ENCODE peak calls at places on chromosomes 12 and 14, in eight cellular contexts. U, H, R, A, E, T, V and W are unnamed samples.

GRCh38 chr12:92158711-92159534 is 13.3 kb upstream of the BTG1 start:
- ATAC-seq in U (no peak), H (peak; percentile 73), R (no peak), A (no peak), E (no peak), T (no peak), V (no peak), W (no peak)

GRCh38 chr12:19970116-19970515 is 398.2 kb upstream of the PDE3A start:
- ATAC-seq in U (no peak), H (no peak), R (no peak), A (no peak), E (no peak), T (no peak), V (no peak), W (no peak)

GRCh38 chr14:50837271-50837670 is 6.3 kb upstream of the NIN start:
- ATAC-seq in U (no peak), H (no peak), R (no peak), A (no peak), E (no peak), T (no peak), V (no peak), W (no peak)

GRCh38 chr14:35050652-35051051 is 4.6 kb downstream of the FAM177A1 start:
- ATAC-seq in U (peak; percentile 53), H (no peak), R (no peak), A (peak; percentile 20), E (no peak), T (peak; percentile 66), V (no peak), W (no peak)

GRCh38 chr14:98131406-98131805 is 1140.6 kb downstream of the BCL11B start:
- ATAC-seq in U (no peak), H (peak; percentile 36), R (no peak), A (no peak), E (no peak), T (no peak), V (no peak), W (no peak)

GRCh38 chr12:76290963-76291859 is 57.0 kb downstream of the BBS10 start:
- ATAC-seq in U (peak; percentile 50), H (no peak), R (no peak), A (no peak), E (no peak), T (no peak), V (no peak), W (peak; percentile 41)

GRCh38 chr14:54652890-54653201 is 85.9 kb downstream of the SAMD4A start:
- ATAC-seq in U (no peak), H (no peak), R (no peak), A (no peak), E (no peak), T (no peak), V (peak; percentile 54), W (peak; percentile 7)

GRCh38 chr12:19196959-19197630 is 67.6 kb downstream of the PLEKHA5 start:
- ATAC-seq in U (no peak), H (no peak), R (no peak), A (no peak), E (no peak), T (no peak), V (peak; percentile 24), W (no peak)

GRCh38 chr12:69657376-69658137 is 41.5 kb downstream of the BEST3 start:
- ATAC-seq in U (peak; percentile 95), H (no peak), R (no peak), A (peak; percentile 98), E (peak; percentile 91), T (no peak), V (no peak), W (no peak)

GRCh38 chr12:97235102-97235501 is 227.5 kb upstream of the RMST start:
- ATAC-seq in U (no peak), H (no peak), R (no peak), A (no peak), E (no peak), T (no peak), V (no peak), W (no peak)

GRCh38 chr14:71348394-71348793 is 441.1 kb downstream of the PCNX1 start:
- ATAC-seq in U (no peak), H (peak; percentile 74), R (no peak), A (no peak), E (no peak), T (no peak), V (no peak), W (no peak)

GRCh38 chr14:29243355-29243754 is 476.8 kb downstream of the FOXG1 start:
- ATAC-seq in U (no peak), H (no peak), R (no peak), A (no peak), E (no peak), T (no peak), V (no peak), W (no peak)

GRCh38 chr14:31336646-31337045 is 83.7 kb downstream of the HEATR5A start:
- ATAC-seq in U (peak; percentile 87), H (no peak), R (no peak), A (no peak), E (peak; percentile 78), T (no peak), V (no peak), W (no peak)

GRCh38 chr12:128914908-128915563 is 61.8 kb downstream of the GLT1D1 start:
- ATAC-seq in U (no peak), H (peak; percentile 95), R (no peak), A (no peak), E (no peak), T (no peak), V (no peak), W (no peak)

GRCh38 chr12:110281549-110282342 is 699 bp downstream of the ATP2A2 start:
- ATAC-seq in U (peak; percentile 30), H (peak; percentile 61), R (peak; percentile 44), A (peak; percentile 66), E (peak; percentile 66), T (no peak), V (peak; percentile 57), W (peak; percentile 67)
- TF ChIP-seq POLR2A in U (peak; percentile 13), H (peak; percentile 88), R (peak; percentile 8), A (peak; percentile 73), E (peak; percentile 79), T (no peak), V (peak; percentile 61), W (no peak)

DNA sequence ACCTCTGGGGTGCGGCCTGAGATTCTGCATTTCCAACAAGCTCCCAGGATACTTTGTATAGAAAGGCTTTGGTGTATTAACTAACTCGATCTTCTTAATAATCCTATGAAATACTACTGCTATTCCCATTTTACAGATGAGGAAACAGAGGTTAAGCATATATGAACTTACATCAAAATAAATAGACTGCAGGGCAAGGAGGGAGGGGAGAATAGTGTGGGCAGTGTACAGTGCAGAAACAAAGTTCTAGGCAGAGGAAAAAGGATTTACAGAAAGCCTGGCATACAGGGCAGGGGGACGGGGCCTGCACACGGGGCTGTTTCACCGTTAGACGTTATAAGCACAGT is 19.0 kb downstream of the NINJ2 start:
- ATAC-seq in U (no peak), H (no peak), R (no peak), A (no peak), E (no peak), T (no peak), V (no peak), W (no peak)
- H3K4me3 ChIP-seq in U (peak overlapping the region; percentile 76), H (peak overlapping the region; percentile 82), R (no peak overlapping the region), A (no peak overlapping the region), E (no peak overlapping the region), T (no peak overlapping the region), V (no peak overlapping the region), W (no peak overlapping the region)

GRCh38 chr12:111407371-111408115 is 1.8 kb downstream of the SH2B3 start:
- ATAC-seq in U (no peak), H (no peak), R (no peak), A (no peak), E (no peak), T (no peak), V (no peak), W (no peak)

GRCh38 chr12:111404362-111405148 is 1.2 kb upstream of the SH2B3 start:
- ATAC-seq in U (no peak), H (peak; percentile 22), R (no peak), A (peak; percentile 57), E (peak; percentile 16), T (no peak), V (no peak), W (no peak)

GRCh38 chr12:111405856-111406473 is at the start of gene SH2B3:
- ATAC-seq in U (peak; percentile 37), H (peak; percentile 0), R (peak; percentile 36), A (peak; percentile 2), E (peak; percentile 9), T (no peak), V (peak; percentile 36), W (peak; percentile 50)

GRCh38 chr12:111406474-111407370 is 999 bp downstream of the SH2B3 start:
- ATAC-seq in U (no peak), H (peak; percentile 0), R (no peak), A (no peak), E (no peak), T (no peak), V (no peak), W (no peak)

GRCh38 chr12:111405149-111405855 is 421 bp upstream of the SH2B3 start:
- ATAC-seq in U (peak; percentile 80), H (peak; percentile 70), R (peak; percentile 84), A (peak; percentile 76), E (peak; percentile 83), T (peak; percentile 78), V (peak; percentile 65), W (peak; percentile 87)
- TF ChIP-seq POLR2A in U (no peak), H (peak; percentile 85), R (no peak), A (peak; percentile 88), E (peak; percentile 52), T (no peak), V (no peak), W (peak; percentile 5)

GRCh38 chr12:119711693-119712092 is 43.8 kb downstream of the PRKAB1 start:
- ATAC-seq in U (no peak), H (no peak), R (no peak), A (no peak), E (no peak), T (no peak), V (no peak), W (no peak)
- H3K4me3 ChIP-seq in U (no peak overlapping the region), H (no peak overlapping the region), R (no peak overlapping the region), A (no peak overlapping the region), E (no peak overlapping the region), T (no peak overlapping the region), V (no peak overlapping the region), W (no peak overlapping the region)

GRCh38 chr14:90454041-90455000 is 57.5 kb downstream of the CALM1 start:
- ATAC-seq in U (peak; percentile 37), H (peak; percentile 69), R (peak; percentile 99), A (peak; percentile 99), E (peak; percentile 65), T (peak; percentile 86), V (no peak), W (peak; percentile 86)
- TF ChIP-seq POLR2A in U (no peak), H (no peak), R (no peak), A (no peak), E (no peak), T (no peak), V (no peak), W (no peak)

GRCh38 chr14:59254146-59254910 is 65.9 kb downstream of the DAAM1 start:
- ATAC-seq in U (peak; percentile 87), H (peak; percentile 47), R (no peak), A (peak; percentile 40), E (peak; percentile 44), T (peak; percentile 81), V (peak; percentile 72), W (peak; percentile 75)
- H3K4me3 ChIP-seq in U (no peak overlapping the region), H (no peak overlapping the region), R (no peak overlapping the region), A (no peak overlapping the region), E (no peak overlapping the region), T (no peak overlapping the region), V (no peak overlapping the region), W (no peak overlapping the region)